ENCODE peak calls at places on chromosomes 5 and 9, in four cellular contexts. One of them, this sample, is unnamed. For H3K9me3, the result is how much of the 10 kb centered on the place peaks cover.

GRCh38 chr5:169153405-169153804 is 147.5 kb downstream of the SLIT3 start:
- DNase-seq in WERI-Rb-1: no peak
- DNase-seq in A549: no peak
- DNase-seq in tibial nerve: no peak
- DNase-seq in this sample: peak

GRCh38 chr9:71681104-71681707 is 87.1 kb downstream of the CEMIP2 start:
- DNase-seq in WERI-Rb-1: no peak
- DNase-seq in A549: no peak
- DNase-seq in tibial nerve: no peak
- DNase-seq in this sample: no peak

GRCh38 chr5:41822036-41822435 is 48.2 kb downstream of the OXCT1 start:
- DNase-seq in WERI-Rb-1: no peak
- DNase-seq in A549: no peak
- DNase-seq in tibial nerve: no peak
- DNase-seq in this sample: no peak

GRCh38 chr5:63240063-63240755 is 661.6 kb downstream of the LRRC70 start:
- DNase-seq in WERI-Rb-1: no peak
- DNase-seq in A549: no peak
- DNase-seq in tibial nerve: no peak
- DNase-seq in this sample: no peak

GRCh38 chr5:172167893-172168292 is 20.1 kb downstream of the STK10 start:
- DNase-seq in WERI-Rb-1: peak
- DNase-seq in A549: no peak
- DNase-seq in tibial nerve: no peak
- DNase-seq in this sample: no peak

GRCh38 chr9:546797-547223 is 294.7 kb upstream of the DMRT1 start:
- DNase-seq in WERI-Rb-1: no peak
- DNase-seq in A549: peak
- DNase-seq in tibial nerve: no peak
- DNase-seq in this sample: no peak

GRCh38 chr5:155471027-155471426 is 457.5 kb downstream of the KIF4B start:
- DNase-seq in WERI-Rb-1: peak
- DNase-seq in A549: no peak
- DNase-seq in tibial nerve: no peak
- DNase-seq in this sample: no peak

GRCh38 chr9:125312411-125312810 is 50.8 kb downstream of the GAPVD1 start:
- DNase-seq in WERI-Rb-1: no peak
- DNase-seq in A549: no peak
- DNase-seq in tibial nerve: no peak
- DNase-seq in this sample: no peak

GRCh38 chr9:89969881-89970639 is 365.2 kb downstream of the GADD45G start:
- DNase-seq in WERI-Rb-1: no peak
- DNase-seq in A549: no peak
- DNase-seq in tibial nerve: no peak
- DNase-seq in this sample: no peak

GRCh38 chr9:37229882-37230482 is 109.6 kb downstream of the ZCCHC7 start:
- DNase-seq in WERI-Rb-1: no peak
- DNase-seq in A549: peak
- DNase-seq in tibial nerve: no peak
- DNase-seq in this sample: no peak

GRCh38 chr5:181181650-181182565 is 23.1 kb downstream of the TRIM7 start:
- DNase-seq in WERI-Rb-1: peak
- DNase-seq in A549: peak
- DNase-seq in tibial nerve: no peak
- DNase-seq in this sample: peak

DNA sequence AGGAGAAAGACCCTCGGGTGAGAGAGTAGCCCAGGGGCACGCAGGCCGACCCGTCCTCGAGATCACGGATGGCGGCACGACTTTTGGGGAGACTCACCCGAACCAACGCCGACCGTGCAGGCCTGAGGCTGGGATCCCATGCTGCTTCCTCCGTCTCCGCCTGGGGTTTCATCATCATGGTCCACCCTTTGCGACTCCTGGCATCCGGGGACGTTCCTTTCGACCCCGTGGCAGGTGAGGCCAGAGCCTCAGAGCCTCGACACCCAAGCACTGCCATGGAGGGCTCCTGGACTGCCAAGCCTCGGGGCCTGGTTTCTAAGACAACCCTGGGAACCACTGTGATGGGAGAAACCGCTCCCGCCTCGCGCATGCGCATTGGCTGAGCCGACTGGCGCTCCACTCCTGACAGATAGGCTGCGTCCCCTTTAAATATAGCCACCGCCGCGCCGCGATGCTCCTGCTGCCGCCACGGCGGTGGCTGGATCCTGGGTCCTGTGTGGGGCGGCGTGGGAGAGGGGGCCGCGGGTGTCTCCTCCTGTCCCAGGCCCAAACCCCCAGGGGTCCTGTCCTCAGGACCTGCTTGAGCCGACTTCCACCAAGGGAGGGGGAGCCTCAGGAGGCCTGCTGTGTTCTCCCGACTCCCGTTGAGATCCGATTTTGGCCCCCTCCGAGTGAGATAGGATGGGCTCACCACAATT is 481.6 kb downstream of the SPATA31A7 start:
- DNase-seq in WERI-Rb-1: no peak
- DNase-seq in A549: no peak
- DNase-seq in tibial nerve: no peak
- DNase-seq in this sample: no peak
- H3K9me3 ChIP-seq in WERI-Rb-1: under half
- H3K9me3 ChIP-seq in A549: under half
- H3K9me3 ChIP-seq in tibial nerve: half or more
- H3K9me3 ChIP-seq in this sample: under half

GRCh38 chr9:97398999-97399758 is 12.7 kb upstream of the TDRD7 start:
- DNase-seq in WERI-Rb-1: peak
- DNase-seq in A549: peak
- DNase-seq in tibial nerve: no peak
- DNase-seq in this sample: peak
- TF ChIP-seq CTCF in WERI-Rb-1: peak
- TF ChIP-seq CTCF in A549: peak
- TF ChIP-seq CTCF in tibial nerve: peak
- TF ChIP-seq CTCF in this sample: peak

GRCh38 chr5:122101636-122102285 is 23.7 kb upstream of the LOX start:
- DNase-seq in WERI-Rb-1: no peak
- DNase-seq in A549: peak
- DNase-seq in tibial nerve: no peak
- DNase-seq in this sample: peak
- H3K9me3 ChIP-seq in WERI-Rb-1: under half
- H3K9me3 ChIP-seq in A549: under half
- H3K9me3 ChIP-seq in tibial nerve: under half
- H3K9me3 ChIP-seq in this sample: under half

DNA sequence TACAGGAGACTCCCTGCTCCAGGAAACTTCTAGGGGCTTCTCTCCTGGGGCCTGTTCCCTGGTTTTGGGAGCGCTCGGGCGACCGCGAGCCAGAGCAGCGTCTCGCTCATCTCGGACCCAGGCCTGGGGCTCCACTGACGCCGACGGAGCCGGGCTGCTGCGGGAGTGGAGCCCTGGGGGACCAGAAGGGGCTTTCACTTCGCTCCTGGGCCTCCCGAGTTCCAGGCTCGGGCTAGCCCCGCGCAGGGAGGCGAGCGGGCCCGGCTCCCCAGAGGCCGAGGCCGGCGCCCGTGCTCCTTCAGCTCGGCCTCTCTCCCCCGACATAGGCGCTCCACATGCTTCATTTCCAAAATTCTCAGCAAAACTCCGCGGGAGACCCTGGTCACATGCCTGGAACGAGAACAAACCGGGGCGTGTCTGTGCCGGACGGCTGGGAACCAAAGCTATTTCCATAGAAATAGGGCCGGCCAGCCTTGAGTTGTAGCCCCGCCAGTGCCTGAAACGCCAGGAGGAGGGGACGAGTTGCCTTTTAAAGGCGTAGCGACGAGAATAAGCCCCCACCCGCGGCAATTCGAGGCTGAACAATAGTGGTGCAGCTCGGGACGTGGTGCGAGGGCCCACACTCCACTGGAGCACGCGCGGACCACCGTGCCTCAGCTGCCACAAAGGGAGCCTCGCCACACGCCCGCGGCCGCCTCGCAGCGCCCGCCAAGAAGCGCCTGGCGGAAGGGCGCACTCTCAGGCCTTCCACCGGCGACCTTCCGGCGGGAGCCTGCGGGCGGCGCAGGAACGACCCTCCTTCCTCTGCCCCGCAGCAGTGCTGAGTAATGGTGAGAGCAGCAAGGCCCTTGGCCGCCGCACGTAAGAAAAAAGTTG is 1.1 kb upstream of the G3BP1 start:
- DNase-seq in WERI-Rb-1: peak
- DNase-seq in A549: peak
- DNase-seq in tibial nerve: peak
- DNase-seq in this sample: peak
- TF ChIP-seq CTCF in WERI-Rb-1: peak
- TF ChIP-seq CTCF in A549: no peak
- TF ChIP-seq CTCF in tibial nerve: no peak
- TF ChIP-seq CTCF in this sample: no peak

GRCh38 chr9:86705474-86705873 is 241.8 kb downstream of the GAS1 start:
- DNase-seq in WERI-Rb-1: no peak
- DNase-seq in A549: no peak
- DNase-seq in tibial nerve: no peak
- DNase-seq in this sample: no peak
- H3K9me3 ChIP-seq in WERI-Rb-1: under half
- H3K9me3 ChIP-seq in A549: under half
- H3K9me3 ChIP-seq in tibial nerve: under half
- H3K9me3 ChIP-seq in this sample: under half

GRCh38 chr9:21559402-21560280 is 77.5 kb upstream of the IFNE start:
- DNase-seq in WERI-Rb-1: peak
- DNase-seq in A549: peak
- DNase-seq in tibial nerve: no peak
- DNase-seq in this sample: peak
- TF ChIP-seq CTCF in WERI-Rb-1: no peak
- TF ChIP-seq CTCF in A549: no peak
- TF ChIP-seq CTCF in tibial nerve: no peak
- TF ChIP-seq CTCF in this sample: no peak

GRCh38 chr5:34542818-34543217 is 113.3 kb upstream of the RAI14 start:
- DNase-seq in WERI-Rb-1: no peak
- DNase-seq in A549: no peak
- DNase-seq in tibial nerve: no peak
- DNase-seq in this sample: no peak
- H3K9me3 ChIP-seq in WERI-Rb-1: under half
- H3K9me3 ChIP-seq in A549: under half
- H3K9me3 ChIP-seq in tibial nerve: under half
- H3K9me3 ChIP-seq in this sample: under half

GRCh38 chr5:132065351-132065937 is 5.0 kb downstream of the IL3 start:
- DNase-seq in WERI-Rb-1: peak
- DNase-seq in A549: peak
- DNase-seq in tibial nerve: no peak
- DNase-seq in this sample: peak
- TF ChIP-seq CTCF in WERI-Rb-1: peak
- TF ChIP-seq CTCF in A549: peak
- TF ChIP-seq CTCF in tibial nerve: no peak
- TF ChIP-seq CTCF in this sample: peak

GRCh38 chr5:68405026-68405684 is 189.6 kb downstream of the PIK3R1 start:
- DNase-seq in WERI-Rb-1: no peak
- DNase-seq in A549: peak
- DNase-seq in tibial nerve: no peak
- DNase-seq in this sample: no peak
- H3K9me3 ChIP-seq in WERI-Rb-1: under half
- H3K9me3 ChIP-seq in A549: under half
- H3K9me3 ChIP-seq in tibial nerve: under half
- H3K9me3 ChIP-seq in this sample: under half

GRCh38 chr9:130185494-130186005 is 13.3 kb downstream of the NCS1 start:
- DNase-seq in WERI-Rb-1: no peak
- DNase-seq in A549: no peak
- DNase-seq in tibial nerve: no peak
- DNase-seq in this sample: no peak
- TF ChIP-seq CTCF in WERI-Rb-1: no peak
- TF ChIP-seq CTCF in A549: no peak
- TF ChIP-seq CTCF in tibial nerve: no peak
- TF ChIP-seq CTCF in this sample: no peak